ENCODE peak calls at places on chromosome 10, in five cellular contexts. F, T, J, D and P are unnamed samples.

GRCh38 chr10:9254353-9254752 is 1199.9 kb downstream of the GATA3 start:
- DNase-seq in D (no peak), J (no peak), T (peak; percentile 42), F (no peak), P (peak; percentile 34)

GRCh38 chr10:61749271-61749670 is 86.5 kb downstream of the CABCOCO1 start:
- DNase-seq in J (no peak), T (no peak), D (peak; percentile 4), F (no peak), P (no peak)

GRCh38 chr10:96548589-96548988 is 34.9 kb upstream of the TLL2 start:
- DNase-seq in T (no peak), D (no peak), F (no peak), J (no peak), P (no peak)

GRCh38 chr10:75405201-75406143 is 3.9 kb upstream of the ZNF503 start:
- DNase-seq in J (no peak), F (peak; percentile 9), D (no peak), T (no peak), P (no peak)

GRCh38 chr10:17607603-17608332 is 9.4 kb downstream of the HACD1 start:
- DNase-seq in F (peak; percentile 72), T (no peak), D (peak; percentile 67), J (no peak), P (no peak)

GRCh38 chr10:90571876-90572275 is 286.0 kb downstream of the HTR7 start:
- DNase-seq in J (no peak), F (no peak), T (no peak), D (no peak), P (no peak)

GRCh38 chr10:71719042-71719441 is 536 bp downstream of the C10orf105 start:
- DNase-seq in J (no peak), D (peak; percentile 65), F (peak; percentile 62), T (peak; percentile 57), P (no peak)

GRCh38 chr10:122721111-122721510 is 21.5 kb upstream of the C10orf120 start:
- DNase-seq in T (no peak), D (no peak), F (no peak), J (no peak), P (no peak)

GRCh38 chr10:71471957-71472365 is 75.2 kb downstream of the CDH23 start:
- DNase-seq in D (no peak), T (no peak), J (no peak), F (no peak), P (no peak)

GRCh38 chr10:118960166-118961090 is 69.1 kb upstream of the NANOS1 start:
- DNase-seq in F (no peak), D (peak; percentile 36), T (no peak), J (no peak), P (no peak)

GRCh38 chr10:23345861-23346260 is 1.3 kb upstream of the C10orf67 start:
- DNase-seq in T (no peak), D (peak; percentile 87), J (no peak), F (no peak), P (no peak)

GRCh38 chr10:124622158-124622557 is 122.0 kb downstream of the FAM53B start:
- DNase-seq in J (no peak), T (no peak), D (no peak), F (no peak), P (no peak)

GRCh38 chr10:18563003-18563726 is 88.2 kb downstream of the NSUN6 start:
- DNase-seq in T (no peak), J (no peak), D (no peak), F (no peak), P (no peak)

GRCh38 chr10:19832624-19833507 is 16.6 kb downstream of the PLXDC2 start:
- DNase-seq in D (no peak), J (no peak), F (no peak), T (no peak), P (no peak)

GRCh38 chr10:124685251-124685650 is 58.9 kb downstream of the FAM53B start:
- DNase-seq in T (no peak), D (no peak), F (peak; percentile 66), J (no peak), P (no peak)

GRCh38 chr10:123017421-123018165 is 8.8 kb downstream of the ACADSB start:
- DNase-seq in J (no peak), T (no peak), D (no peak), F (no peak), P (no peak)